ENCODE peak calls at places on chromosomes 4 and X, in five cellular contexts. W is GM12878, I is Kasumi-1, S is AG04450, U is caudate nucleus. D is an unnamed sample.

GRCh38 chr4:87530868-87531267 is 1.7 kb upstream of the SPARCL1 start:
- DNase-seq in S (no peak), I (no peak), W (no peak), U (peak), D (no peak)

GRCh38 chrX:31227250-31227649 is 155.4 kb upstream of the FTHL17 start:
- DNase-seq in I (no peak), U (no peak), W (no peak), S (no peak), D (no peak)

GRCh38 chrX:68867458-68868166 is 38.8 kb downstream of the EFNB1 start:
- DNase-seq in U (no peak), I (peak), W (no peak), S (no peak), D (no peak)

GRCh38 chr4:27066591-27066990 is 205.9 kb downstream of the STIM2 start:
- DNase-seq in U (peak), W (no peak), I (peak), S (no peak), D (no peak)

GRCh38 chr4:62771656-62772557 is 1571.8 kb downstream of the ADGRL3 start:
- DNase-seq in W (no peak), U (no peak), I (no peak), S (no peak), D (no peak)

GRCh38 chr4:11051181-11051580 is 366.6 kb upstream of the CLNK start:
- DNase-seq in S (no peak), U (no peak), W (no peak), I (no peak), D (no peak)

GRCh38 chr4:6916069-6916586 is 6.5 kb downstream of the TBC1D14 start:
- DNase-seq in S (no peak), U (no peak), I (no peak), W (no peak), D (no peak)

GRCh38 chrX:31006027-31006426 is 65.8 kb downstream of the FTHL17 start:
- DNase-seq in W (no peak), U (no peak), S (no peak), I (no peak), D (no peak)

GRCh38 chr4:110309686-110310085 is 111.3 kb upstream of the ELOVL6 start:
- DNase-seq in U (no peak), W (no peak), I (no peak), S (no peak), D (no peak)

GRCh38 chrX:30530591-30530990 is 47.0 kb downstream of the TASL start:
- DNase-seq in W (no peak), I (no peak), S (no peak), U (no peak), D (no peak)

GRCh38 chr4:25950476-25951389 is 36.7 kb downstream of the SMIM20 start:
- DNase-seq in I (peak), U (no peak), S (no peak), W (no peak), D (no peak)

GRCh38 chr4:102230194-102230593 is 115.1 kb downstream of the SLC39A8 start:
- DNase-seq in S (no peak), W (no peak), U (no peak), I (no peak), D (no peak)

GRCh38 chr4:158374318-158374717 is 147.4 kb upstream of the RXFP1 start:
- DNase-seq in W (no peak), S (no peak), I (no peak), U (no peak), D (no peak)

GRCh38 chr4:53854991-53855885 is 209.2 kb downstream of the CHIC2 start:
- DNase-seq in I (no peak), S (no peak), U (no peak), W (no peak), D (no peak)

GRCh38 chr4:152973614-152974200 is 37.6 kb downstream of the FHDC1 start:
- DNase-seq in W (no peak), U (peak), I (no peak), S (no peak), D (no peak)

GRCh38 chr4:20044936-20045335 is 206.8 kb upstream of the SLIT2 start:
- DNase-seq in W (no peak), I (no peak), S (no peak), U (no peak), D (no peak)

GRCh38 chr4:4759233-4759632 is 100.2 kb upstream of the MSX1 start:
- DNase-seq in U (no peak), W (no peak), S (no peak), I (no peak), D (no peak)

GRCh38 chr4:8607603-8608481 is 15.3 kb downstream of the CPZ start:
- DNase-seq in W (no peak), U (no peak), S (no peak), I (peak), D (no peak)

GRCh38 chrX:113384628-113385027 is 544.0 kb upstream of the AMOT start:
- DNase-seq in W (no peak), U (no peak), S (no peak), I (no peak), D (no peak)

GRCh38 chrX:81280148-81280547 is 78.2 kb downstream of the SH3BGRL start:
- DNase-seq in S (no peak), W (no peak), U (no peak), I (no peak), D (no peak)

GRCh38 chrX:69107231-69107739 is 58.0 kb downstream of the PJA1 start:
- DNase-seq in S (no peak), W (no peak), I (no peak), U (no peak), D (no peak)

GRCh38 chr4:85823295-85823694 is 348.3 kb downstream of the ARHGAP24 start:
- DNase-seq in U (no peak), S (no peak), W (no peak), I (no peak), D (no peak)

GRCh38 chrX:135384161-135384836 is 37.4 kb upstream of the SMIM10L2A start:
- DNase-seq in S (no peak), U (no peak), W (no peak), I (no peak), D (peak)

GRCh38 chr4:84750260-84750955 is 167.5 kb downstream of the CDS1 start:
- DNase-seq in S (peak), W (no peak), I (peak), U (no peak), D (no peak)

GRCh38 chr4:183402771-183403170 is 41.7 kb upstream of the CDKN2AIP start:
- DNase-seq in W (no peak), I (no peak), S (no peak), U (no peak), D (no peak)

GRCh38 chrX:46812445-46812844 is 24.4 kb upstream of the RP2 start:
- DNase-seq in S (no peak), I (no peak), U (no peak), W (no peak), D (no peak)

GRCh38 chrX:129786210-129786651 is 6.5 kb downstream of the SASH3 start:
- DNase-seq in S (no peak), U (no peak), W (peak), I (peak), D (no peak)